ENCODE peak calls at places on chromosomes 16 and 17, in five cellular contexts. B is stimulated activated CD8-positive, alpha-beta memory T cell treated with anti-CD3 and anti-CD28 coated beads, Interleukin-12 subunit alpha, Interleukin-12 subunit beta, amount 100 ng/mL, for 1 hour; Y is NCI-H774; N is EH; I is putamen. U is an unnamed sample.

GRCh38 chr17:50872710-50873424 is 6.7 kb upstream of the TOB1 start:
- DNase-seq in I (no peak), Y (no peak), B (no peak), N (peak; percentile 35), U (no peak)

GRCh38 chr17:35011671-35012216 is 31.4 kb downstream of the LIG3 start:
- DNase-seq in I (no peak), N (peak; percentile 15), B (no peak), Y (no peak), U (no peak)

GRCh38 chr17:15920758-15921239 is 24.1 kb upstream of the ADORA2B start:
- DNase-seq in Y (no peak), N (peak; percentile 100), I (no peak), B (no peak), U (no peak)

GRCh38 chr16:25038239-25038954 is 23.2 kb upstream of the ARHGAP17 start:
- DNase-seq in I (no peak), N (no peak), Y (no peak), B (no peak), U (no peak)

GRCh38 chr17:39064814-39065213 is 86.6 kb downstream of the PLXDC1 start:
- DNase-seq in B (no peak), N (peak; percentile 51), Y (no peak), I (no peak), U (no peak)

GRCh38 chr17:32927724-32928526 is at the start of gene TMEM98:
- DNase-seq in B (no peak), Y (no peak), N (peak; percentile 43), I (peak; percentile 86), U (no peak)

GRCh38 chr16:49596699-49597291 is 223.2 kb downstream of the C16orf78 start:
- DNase-seq in I (no peak), B (no peak), N (no peak), Y (no peak), U (no peak)

GRCh38 chr16:80274576-80275191 is 266.1 kb upstream of the DYNLRB2 start:
- DNase-seq in N (peak; percentile 80), B (no peak), I (no peak), Y (no peak), U (no peak)

GRCh38 chr16:785563-786535 is 2.3 kb downstream of the RPUSD1 start:
- DNase-seq in I (no peak), N (peak; percentile 56), Y (no peak), B (peak; percentile 54), U (no peak)

GRCh38 chr16:28554634-28555423 is 1.1 kb downstream of the SGF29 start:
- DNase-seq in B (no peak), N (no peak), I (no peak), Y (no peak), U (no peak)

GRCh38 chr17:58703137-58703846 is 10.9 kb downstream of the RAD51C start:
- DNase-seq in N (peak; percentile 55), I (no peak), B (no peak), Y (no peak), U (no peak)

GRCh38 chr17:47967607-47968252 is 3.2 kb upstream of the CDK5RAP3 start:
- DNase-seq in N (peak; percentile 90), I (no peak), Y (no peak), B (no peak), U (no peak)

GRCh38 chr17:47423406-47424295 is 99.9 kb downstream of the EFCAB13 start:
- DNase-seq in Y (no peak), I (no peak), B (no peak), N (peak; percentile 6), U (no peak)

GRCh38 chr16:20167323-20167722 is 93.6 kb upstream of the GPR139 start:
- DNase-seq in Y (no peak), B (no peak), I (no peak), N (no peak), U (no peak)

GRCh38 chr16:68287276-68288251 is 23.2 kb downstream of the SLC7A6OS start:
- DNase-seq in B (no peak), N (peak; percentile 96), Y (no peak), I (no peak), U (no peak)

GRCh38 chr16:2236362-2237075 is at the start of gene DNASE1L2:
- DNase-seq in Y (no peak), I (no peak), N (peak; percentile 50), B (no peak), U (no peak)

GRCh38 chr17:36592711-36593321 is 1.1 kb downstream of the DHRS11 start:
- DNase-seq in I (no peak), Y (no peak), N (no peak), B (no peak), U (no peak)

GRCh38 chr17:58667934-58668597 is 23.8 kb downstream of the TEX14 start:
- DNase-seq in N (peak; percentile 34), I (no peak), Y (no peak), B (no peak), U (no peak)

GRCh38 chr16:8865145-8865882 is 3.5 kb downstream of the CARHSP1 start:
- DNase-seq in B (no peak), I (no peak), N (no peak), Y (no peak), U (no peak)

GRCh38 chr16:3101841-3102470 is 2.9 kb upstream of the ZSCAN10 start:
- DNase-seq in I (no peak), Y (no peak), N (no peak), B (no peak), U (no peak)